ENCODE peak calls at places on chromosomes 4 and X, in ten cellular contexts. C is astrocyte of the spinal cord, M is WERI-Rb-1, W is activated B cell treated with CpG ODN at 0.5 μM for 24 hours, P is AG04450, S is BE2C, F is endothelial cell, E is ovary, Q is fibroblast of the aortic adventitia, K is heart right ventricle. V is an unnamed sample.

GRCh38 chrX:16870861-16871584 is 861 bp upstream of the RBBP7 start:
- DNase-seq in C (no peak), M (peak), W (no peak), P (no peak), S (peak), F (peak), E (peak), Q (no peak), K (peak), V (no peak)

GRCh38 chr4:89665662-89666061 is 171.3 kb downstream of the SNCA start:
- DNase-seq in C (no peak), M (no peak), W (no peak), P (no peak), S (no peak), F (no peak), E (no peak), Q (no peak), K (no peak), V (no peak)

GRCh38 chrX:125998432-125998831 is 167.7 kb downstream of the DCAF12L2 start:
- DNase-seq in C (no peak), M (no peak), W (no peak), P (no peak), S (no peak), F (peak), E (no peak), Q (no peak), K (no peak), V (no peak)

GRCh38 chrX:136063340-136064079 is 78.3 kb downstream of the SLC9A6 start:
- DNase-seq in C (peak), M (no peak), W (no peak), P (no peak), S (no peak), F (no peak), E (no peak), Q (peak), K (peak), V (no peak)

GRCh38 chrX:10725071-10725470 is 104.7 kb upstream of the MID1 start:
- DNase-seq in C (no peak), M (no peak), W (no peak), P (no peak), S (no peak), F (no peak), E (no peak), Q (no peak), K (no peak), V (peak)

GRCh38 chr4:77181737-77182136 is 24.7 kb downstream of the CCNG2 start:
- DNase-seq in C (no peak), M (no peak), W (no peak), P (no peak), S (no peak), F (no peak), E (no peak), Q (no peak), K (no peak), V (no peak)

GRCh38 chrX:112643721-112644120 is 36.0 kb downstream of the LHFPL1 start:
- DNase-seq in C (no peak), M (no peak), W (no peak), P (no peak), S (no peak), F (no peak), E (no peak), Q (no peak), K (no peak), V (no peak)

GRCh38 chr4:1354136-1354982 is 7.4 kb downstream of the UVSSA start:
- DNase-seq in C (no peak), M (no peak), W (no peak), P (no peak), S (no peak), F (no peak), E (no peak), Q (no peak), K (no peak), V (no peak)

GRCh38 chr4:87732033-87732770 is 67.2 kb upstream of the IBSP start:
- DNase-seq in C (no peak), M (no peak), W (no peak), P (no peak), S (no peak), F (no peak), E (no peak), Q (peak), K (no peak), V (no peak)

GRCh38 chrX:115311139-115311538 is 21.6 kb downstream of the LUZP4 start:
- DNase-seq in C (no peak), M (no peak), W (no peak), P (no peak), S (no peak), F (no peak), E (no peak), Q (no peak), K (no peak), V (no peak)

DNA sequence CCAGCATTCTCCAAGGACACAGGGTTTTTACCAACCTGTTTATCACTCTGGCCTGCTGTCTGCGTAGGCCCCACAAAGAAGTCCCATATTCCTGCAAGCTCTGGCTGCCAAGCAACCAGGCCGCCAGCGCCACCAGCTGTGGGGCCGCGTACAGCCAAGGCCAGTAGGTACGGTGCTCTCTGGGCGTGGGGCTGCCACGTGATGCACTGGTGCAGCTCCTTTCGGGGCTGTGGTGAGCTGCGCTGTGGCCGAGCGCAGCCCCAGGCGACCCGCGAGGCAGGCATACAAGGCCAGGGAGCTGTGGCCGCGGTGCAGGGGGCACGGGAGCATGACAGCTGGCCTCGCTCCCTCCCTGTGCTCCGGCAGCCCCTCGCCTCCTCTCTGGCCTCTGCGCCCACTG is 22.2 kb downstream of the LUZP4 start:
- DNase-seq in C (peak), M (no peak), W (no peak), P (no peak), S (no peak), F (peak), E (no peak), Q (no peak), K (peak), V (no peak)
- TF ChIP-seq CTCF in C (no peak), M (no peak), W (no peak), P (no peak), S (no peak), F (no peak), E (no peak), Q (no peak), K (no peak), V (no peak)

DNA sequence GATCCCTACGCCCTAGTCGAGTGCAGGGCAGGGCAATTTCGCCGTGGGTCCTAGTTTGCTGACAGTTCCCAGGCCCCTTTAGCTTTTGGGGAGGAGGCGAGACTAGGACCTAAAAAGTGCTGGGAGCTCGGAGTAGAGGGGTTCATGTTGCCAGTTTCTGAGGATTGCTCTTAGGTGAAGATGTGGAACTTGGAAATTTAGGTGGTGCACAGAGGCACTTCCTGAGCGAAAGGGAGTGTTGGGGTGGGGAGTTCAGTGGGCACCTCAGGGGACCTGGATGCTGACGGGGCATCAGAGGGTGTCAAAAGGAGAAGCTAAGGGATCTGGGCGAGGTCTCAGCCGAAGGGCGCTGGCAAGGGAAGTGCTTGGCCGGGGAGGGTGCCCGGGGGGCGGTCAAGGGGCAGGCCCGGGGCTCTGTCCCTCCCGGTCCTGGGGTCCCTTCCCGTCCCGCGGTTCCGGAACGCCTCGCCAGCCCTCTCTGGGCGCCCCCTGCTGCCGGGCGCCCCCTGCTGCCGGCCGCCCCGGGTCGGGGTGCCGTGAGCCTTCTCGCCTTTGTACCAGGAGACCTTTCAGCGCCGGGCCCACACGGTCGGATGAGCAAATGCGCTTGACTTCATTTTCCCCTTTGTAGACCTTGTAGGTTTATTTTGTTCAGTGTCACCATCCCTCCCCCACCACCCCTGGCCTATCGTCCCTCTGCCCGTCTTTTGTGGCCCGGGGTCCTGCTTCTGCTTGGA is 3.0 kb upstream of the PHOX2B start:
- DNase-seq in C (no peak), M (no peak), W (no peak), P (no peak), S (peak), F (peak), E (no peak), Q (no peak), K (no peak), V (peak)
- TF ChIP-seq CTCF in C (peak), M (no peak), W (no peak), P (peak), S (peak), F (peak), E (no peak), Q (no peak), K (peak), V (peak)

GRCh38 chrX:55072286-55072685 is 2.5 kb upstream of the PAGE2B start:
- DNase-seq in C (no peak), M (no peak), W (no peak), P (no peak), S (no peak), F (no peak), E (no peak), Q (no peak), K (no peak), V (no peak)
- TF ChIP-seq CTCF in C (no peak), M (no peak), W (no peak), P (no peak), S (no peak), F (no peak), E (no peak), Q (no peak), K (no peak), V (no peak)

GRCh38 chr4:183636488-183636887 is 22.5 kb downstream of the RWDD4 start:
- DNase-seq in C (peak), M (no peak), W (no peak), P (no peak), S (no peak), F (no peak), E (peak), Q (no peak), K (no peak), V (no peak)
- TF ChIP-seq CTCF in C (no peak), M (no peak), W (no peak), P (no peak), S (no peak), F (no peak), E (no peak), Q (no peak), K (no peak), V (no peak)

GRCh38 chr4:52106142-52106541 is 55.0 kb downstream of the SPATA18 start:
- DNase-seq in C (no peak), M (no peak), W (no peak), P (no peak), S (no peak), F (no peak), E (no peak), Q (no peak), K (no peak), V (no peak)

GRCh38 chr4:52106701-52107100 is 55.6 kb downstream of the SPATA18 start:
- DNase-seq in C (no peak), M (no peak), W (no peak), P (no peak), S (no peak), F (no peak), E (no peak), Q (peak), K (no peak), V (no peak)

GRCh38 chr4:52110171-52110570 is 59.1 kb downstream of the SPATA18 start:
- DNase-seq in C (no peak), M (no peak), W (no peak), P (no peak), S (no peak), F (no peak), E (no peak), Q (peak), K (no peak), V (no peak)

GRCh38 chr4:52107336-52107735 is 56.2 kb downstream of the SPATA18 start:
- DNase-seq in C (peak), M (no peak), W (no peak), P (no peak), S (no peak), F (no peak), E (no peak), Q (peak), K (no peak), V (no peak)

DNA sequence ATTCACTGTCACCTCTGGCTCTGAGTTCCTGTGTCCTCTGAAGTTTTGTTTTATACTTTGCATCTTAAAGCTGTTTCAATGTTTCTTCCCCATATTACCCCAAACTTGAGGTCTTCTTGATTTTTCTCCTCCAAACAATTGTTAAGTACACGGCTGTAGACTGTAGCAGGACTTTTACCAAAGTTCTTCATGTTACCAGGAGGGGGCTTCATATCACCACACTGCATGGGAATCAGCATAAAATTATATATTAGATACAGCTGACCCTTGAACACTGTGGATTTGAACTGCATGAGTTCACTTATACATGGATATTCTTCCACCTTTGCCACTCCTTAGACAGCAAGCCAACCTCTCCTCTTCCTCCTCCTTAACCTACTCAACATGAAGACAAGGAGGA is 56.6 kb downstream of the SPATA18 start:
- DNase-seq in C (no peak), M (no peak), W (no peak), P (no peak), S (no peak), F (no peak), E (no peak), Q (no peak), K (no peak), V (no peak)
- TF ChIP-seq CTCF in C (peak), M (no peak), W (no peak), P (no peak), S (peak), F (peak), E (no peak), Q (peak), K (peak), V (no peak)

DNA sequence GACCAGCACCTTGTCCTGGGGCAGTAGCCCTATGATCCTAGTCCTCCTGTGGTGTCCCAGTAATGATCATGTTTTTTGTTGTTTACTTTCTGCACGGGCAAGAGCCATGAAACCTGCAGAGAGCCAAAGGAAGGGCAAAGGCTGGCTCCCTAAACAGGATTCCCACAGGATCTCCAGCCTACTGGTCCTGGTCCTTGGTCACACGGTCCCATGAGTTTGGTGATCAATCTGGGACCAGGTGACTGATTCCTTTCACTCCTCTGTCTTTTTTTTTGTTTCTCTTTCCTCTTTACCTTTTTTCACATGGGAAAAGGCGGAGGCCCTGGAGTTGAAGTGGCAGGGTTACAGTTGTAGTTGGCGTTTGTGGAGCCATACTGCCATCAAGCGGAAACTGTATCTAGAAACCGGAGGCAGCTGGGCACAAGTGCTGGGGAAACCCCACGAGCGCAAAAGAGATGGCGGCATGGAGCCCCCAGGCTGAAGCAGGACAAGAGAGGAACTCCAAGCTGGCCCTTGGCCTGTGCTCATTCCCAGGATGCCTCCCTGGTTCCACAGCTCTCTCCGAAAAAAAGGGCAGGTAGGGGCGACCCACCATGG is 34.6 kb downstream of the NBDY start:
- DNase-seq in C (peak), M (peak), W (no peak), P (no peak), S (no peak), F (no peak), E (peak), Q (peak), K (no peak), V (peak)
- TF ChIP-seq CTCF in C (peak), M (peak), W (no peak), P (no peak), S (no peak), F (no peak), E (no peak), Q (peak), K (no peak), V (peak)

GRCh38 chr4:145230726-145231125 is 50.3 kb upstream of the OTUD4 start:
- DNase-seq in C (no peak), M (no peak), W (no peak), P (no peak), S (no peak), F (no peak), E (no peak), Q (peak), K (no peak), V (no peak)
- TF ChIP-seq CTCF in C (no peak), M (no peak), W (no peak), P (no peak), S (no peak), F (no peak), E (no peak), Q (no peak), K (no peak), V (no peak)

GRCh38 chrX:47193475-47194241 is at the start of gene UBA1:
- DNase-seq in C (peak), M (peak), W (peak), P (peak), S (peak), F (peak), E (peak), Q (peak), K (peak), V (peak)
- TF ChIP-seq CTCF in C (peak), M (peak), W (no peak), P (peak), S (peak), F (peak), E (peak), Q (peak), K (peak), V (peak)

GRCh38 chrX:145213504-145213903 is 33.8 kb upstream of the SPANXN1 start:
- DNase-seq in C (peak), M (no peak), W (no peak), P (no peak), S (no peak), F (no peak), E (no peak), Q (no peak), K (no peak), V (no peak)
- TF ChIP-seq CTCF in C (peak), M (no peak), W (no peak), P (no peak), S (peak), F (no peak), E (no peak), Q (peak), K (no peak), V (peak)

V was measured in GM13976.